ENCODE peak calls at places on chromosomes 4 and X, in ten cellular contexts. O is A549, D is foreskin fibroblast, B is HFF-Myc, Y is sigmoid colon, Q is bronchial epithelial cell, V is AG04449, N is gastrocnemius medialis, R is HCT116, L is stomach. K is an unnamed sample.

GRCh38 chr4:185921583-185922555 is 109.9 kb upstream of the SORBS2 start:
- DNase-seq in O (no peak), D (no peak), B (no peak), Y (no peak), Q (peak; percentile 21), V (no peak), N (no peak), R (no peak), L (no peak), K (no peak)

GRCh38 chrX:120456973-120457372 is 12.1 kb downstream of the LAMP2 start:
- DNase-seq in O (no peak), D (peak; percentile 23), B (peak; percentile 26), Y (no peak), Q (peak; percentile 74), V (no peak), N (no peak), R (no peak), L (no peak), K (peak; percentile 69)

GRCh38 chr4:1183985-1184773 is 11.8 kb upstream of the SPON2 start:
- DNase-seq in O (no peak), D (no peak), B (no peak), Y (no peak), Q (no peak), V (no peak), N (no peak), R (no peak), L (peak; percentile 16), K (no peak)

GRCh38 chr4:89184407-89184806 is 73.1 kb downstream of the TIGD2 start:
- DNase-seq in O (no peak), D (no peak), B (no peak), Y (no peak), Q (no peak), V (no peak), N (no peak), R (no peak), L (no peak), K (no peak)

GRCh38 chr4:42282081-42282901 is 115.0 kb upstream of the SHISA3 start:
- DNase-seq in O (peak; percentile 47), D (no peak), B (peak; percentile 24), Y (no peak), Q (peak; percentile 55), V (peak; percentile 3), N (peak; percentile 28), R (peak; percentile 76), L (peak; percentile 30), K (peak; percentile 73)

GRCh38 chr4:69095301-69095731 is 958 bp upstream of the UGT2B7 start:
- DNase-seq in O (peak; percentile 37), D (no peak), B (no peak), Y (no peak), Q (peak; percentile 96), V (peak; percentile 54), N (no peak), R (no peak), L (no peak), K (peak; percentile 88)

GRCh38 chr4:142817442-142817841 is 28.7 kb downstream of the INPP4B start:
- DNase-seq in O (no peak), D (peak; percentile 93), B (peak; percentile 93), Y (no peak), Q (peak; percentile 89), V (peak; percentile 87), N (peak; percentile 28), R (peak; percentile 88), L (no peak), K (peak; percentile 86)

GRCh38 chr4:12712648-12713339 is 771.3 kb downstream of the RAB28 start:
- DNase-seq in O (no peak), D (no peak), B (no peak), Y (no peak), Q (no peak), V (no peak), N (no peak), R (no peak), L (no peak), K (no peak)

GRCh38 chr4:25834411-25835107 is 28.2 kb downstream of the SEL1L3 start:
- DNase-seq in O (no peak), D (no peak), B (no peak), Y (no peak), Q (no peak), V (no peak), N (no peak), R (no peak), L (no peak), K (no peak)

GRCh38 chrX:9534686-9535085 is 69.8 kb downstream of the TBL1X start:
- DNase-seq in O (no peak), D (peak; percentile 40), B (peak; percentile 7), Y (no peak), Q (no peak), V (no peak), N (no peak), R (no peak), L (no peak), K (no peak)

GRCh38 chr4:156242390-156242789 is 288.7 kb upstream of the CTSO start:
- DNase-seq in O (no peak), D (no peak), B (no peak), Y (no peak), Q (no peak), V (no peak), N (no peak), R (no peak), L (no peak), K (no peak)

GRCh38 chr4:112340048-112340447 is 42.9 kb downstream of the ALPK1 start:
- DNase-seq in O (no peak), D (no peak), B (no peak), Y (no peak), Q (no peak), V (no peak), N (no peak), R (no peak), L (no peak), K (no peak)

GRCh38 chr4:4859010-4859798 is at the start of gene MSX1:
- DNase-seq in O (peak; percentile 72), D (peak; percentile 79), B (no peak), Y (peak; percentile 90), Q (peak; percentile 10), V (no peak), N (peak; percentile 69), R (peak; percentile 60), L (peak; percentile 87), K (peak; percentile 59)

GRCh38 chr4:189124149-189124758 is 816.4 kb upstream of the FRG1 start:
- DNase-seq in O (no peak), D (peak; percentile 21), B (peak; percentile 29), Y (no peak), Q (peak; percentile 39), V (no peak), N (no peak), R (peak; percentile 22), L (peak; percentile 37), K (peak; percentile 59)

GRCh38 chrX:104165894-104166734 is at the start of gene FAM199X:
- DNase-seq in O (peak; percentile 76), D (peak; percentile 81), B (peak; percentile 38), Y (peak; percentile 94), Q (peak; percentile 65), V (no peak), N (peak; percentile 68), R (peak; percentile 73), L (peak; percentile 88), K (peak; percentile 84)

GRCh38 chr4:147198411-147199051 is 252.9 kb upstream of the TTC29 start:
- DNase-seq in O (no peak), D (no peak), B (no peak), Y (no peak), Q (no peak), V (peak; percentile 23), N (no peak), R (no peak), L (no peak), K (no peak)

GRCh38 chr4:147195386-147195785 is 249.7 kb upstream of the TTC29 start:
- DNase-seq in O (no peak), D (peak; percentile 9), B (no peak), Y (no peak), Q (no peak), V (peak; percentile 45), N (no peak), R (no peak), L (no peak), K (no peak)

GRCh38 chr4:147194107-147194506 is 248.4 kb upstream of the TTC29 start:
- DNase-seq in O (no peak), D (no peak), B (no peak), Y (no peak), Q (no peak), V (no peak), N (no peak), R (no peak), L (no peak), K (no peak)

GRCh38 chr4:147192679-147193078 is 247.0 kb upstream of the TTC29 start:
- DNase-seq in O (no peak), D (no peak), B (no peak), Y (no peak), Q (no peak), V (peak; percentile 45), N (no peak), R (no peak), L (no peak), K (no peak)

DNA sequence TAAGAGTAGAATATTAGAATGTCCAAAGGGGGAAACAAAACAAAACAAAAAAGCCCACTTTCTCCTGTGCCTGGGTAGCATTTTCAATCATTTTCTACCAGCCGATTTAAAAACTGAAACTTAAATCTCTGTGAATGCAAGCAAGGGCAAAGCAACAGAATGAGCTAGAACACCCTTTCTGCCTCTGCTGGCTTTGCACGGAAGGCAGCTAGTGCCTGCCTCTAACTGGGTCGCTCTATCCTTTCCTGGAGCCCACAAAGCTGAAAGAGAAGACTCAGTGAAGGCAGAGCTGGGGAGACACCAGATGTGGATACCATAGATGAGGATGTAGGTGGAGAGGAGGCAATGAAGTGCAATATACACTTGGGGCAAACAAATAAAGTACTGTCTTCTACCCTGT is 248.9 kb upstream of the TTC29 start:
- DNase-seq in O (no peak), D (no peak), B (no peak), Y (no peak), Q (no peak), V (no peak), N (no peak), R (no peak), L (no peak), K (no peak)
- H3K4me3 ChIP-seq in O (no peak overlapping the region), D (no peak overlapping the region), B (no peak overlapping the region), Y (no peak overlapping the region), Q (no peak overlapping the region), V (no peak overlapping the region), N (no peak overlapping the region), R (no peak overlapping the region), L (no peak overlapping the region), K (no peak overlapping the region)

GRCh38 chr4:122163301-122163700 is 11.2 kb downstream of the BLTP1 start:
- DNase-seq in O (no peak), D (no peak), B (no peak), Y (no peak), Q (no peak), V (no peak), N (no peak), R (no peak), L (no peak), K (no peak)
- TF ChIP-seq CTCF in O (no peak), D (no peak), B (no peak), Y (no peak), Q (no peak), V (no peak), N (no peak), R (no peak), L (no peak), K (no peak)

GRCh38 chrX:105822138-105823091 is at the start of gene NRK:
- DNase-seq in O (no peak), D (no peak), B (no peak), Y (peak; percentile 67), Q (no peak), V (no peak), N (no peak), R (no peak), L (no peak), K (peak; percentile 0)
- H3K4me3 ChIP-seq in O (no peak within 1 kb of the TSS), D (no peak within 1 kb of the TSS), B (no peak within 1 kb of the TSS), Y (peak within 1 kb of the TSS; percentile 48), Q (no peak within 1 kb of the TSS), V (peak within 1 kb of the TSS; percentile 48), N (peak within 1 kb of the TSS; percentile 31), R (no peak within 1 kb of the TSS), L (peak within 1 kb of the TSS; percentile 34), K (peak within 1 kb of the TSS; percentile 20)

GRCh38 chr4:11623726-11624037 is 195.0 kb upstream of the HS3ST1 start:
- DNase-seq in O (peak; percentile 8), D (no peak), B (no peak), Y (no peak), Q (peak; percentile 83), V (no peak), N (no peak), R (no peak), L (peak; percentile 77), K (peak; percentile 79)
- TF ChIP-seq CTCF in O (peak; percentile 38), D (no peak), B (no peak), Y (peak; percentile 14), Q (peak; percentile 61), V (no peak), N (no peak), R (peak; percentile 63), L (no peak), K (peak; percentile 76)

K was measured in epithelial cell of esophagus.